ENCODE peak calls at places on chromosomes 13 and 19, in five cellular contexts. H, S, X, C and Z are unnamed samples.

GRCh38 chr19:40219721-40220276 is 1.6 kb upstream of the TTC9B start:
- DNase-seq in X (no peak), S (no peak), C (no peak), H (no peak), Z (no peak)

GRCh38 chr19:3047307-3048189 is 14.7 kb downstream of the TLE5 start:
- DNase-seq in S (no peak), C (no peak), X (peak), H (peak), Z (no peak)

GRCh38 chr13:50466554-50466953 is 376.9 kb downstream of the DLEU7 start:
- DNase-seq in X (no peak), H (no peak), C (no peak), S (no peak), Z (no peak)

GRCh38 chr19:16893686-16893990 is 4.8 kb downstream of the F2RL3 start:
- DNase-seq in X (no peak), C (no peak), S (no peak), H (no peak), Z (peak)

GRCh38 chr19:42409477-42409876 is 17.7 kb downstream of the LIPE start:
- DNase-seq in X (no peak), C (no peak), H (no peak), S (no peak), Z (no peak)

GRCh38 chr19:33794578-33795369 is 1.9 kb upstream of the KCTD15 start:
- DNase-seq in H (no peak), X (peak), C (no peak), S (no peak), Z (no peak)

GRCh38 chr13:98509271-98510155 is 67.4 kb downstream of the STK24 start:
- DNase-seq in X (no peak), S (no peak), C (peak), H (peak), Z (no peak)

GRCh38 chr13:26220575-26220974 is 1.5 kb downstream of the RNF6 start:
- DNase-seq in H (no peak), C (no peak), X (no peak), S (no peak), Z (no peak)

GRCh38 chr19:29170554-29170953 is 42.4 kb downstream of the UQCRFS1 start:
- DNase-seq in S (no peak), C (no peak), X (no peak), H (no peak), Z (no peak)

GRCh38 chr13:50080856-50081105 is 65.5 kb downstream of the KCNRG start:
- DNase-seq in S (no peak), X (no peak), C (no peak), H (no peak), Z (no peak)

GRCh38 chr19:39131255-39131755 is 5.7 kb downstream of the PAK4 start:
- DNase-seq in X (no peak), H (no peak), C (no peak), S (no peak), Z (no peak)

GRCh38 chr13:37682496-37682895 is 83.9 kb upstream of the POSTN start:
- DNase-seq in S (no peak), H (no peak), X (no peak), C (no peak), Z (no peak)

GRCh38 chr19:8085606-8086464 is 33.3 kb downstream of the CCL25 start:
- DNase-seq in H (peak), C (no peak), S (no peak), X (no peak), Z (no peak)

GRCh38 chr13:108214511-108215383 is 589 bp downstream of the LIG4 start:
- DNase-seq in X (no peak), H (no peak), S (peak), C (no peak), Z (no peak)

GRCh38 chr19:22882797-22883196 is 50.7 kb downstream of the ZNF723 start:
- DNase-seq in C (no peak), X (no peak), H (no peak), S (no peak), Z (no peak)

GRCh38 chr13:45121421-45121820 is 1.1 kb downstream of the GTF2F2 start:
- DNase-seq in H (no peak), C (no peak), S (no peak), X (no peak), Z (no peak)

GRCh38 chr19:51323481-51323891 is 12.0 kb downstream of the IGLON5 start:
- DNase-seq in H (no peak), C (no peak), X (no peak), S (no peak), Z (no peak)

GRCh38 chr19:4575267-4575793 is 15.8 kb upstream of the SEMA6B start:
- DNase-seq in H (peak), S (no peak), C (no peak), X (peak), Z (no peak)

DNA sequence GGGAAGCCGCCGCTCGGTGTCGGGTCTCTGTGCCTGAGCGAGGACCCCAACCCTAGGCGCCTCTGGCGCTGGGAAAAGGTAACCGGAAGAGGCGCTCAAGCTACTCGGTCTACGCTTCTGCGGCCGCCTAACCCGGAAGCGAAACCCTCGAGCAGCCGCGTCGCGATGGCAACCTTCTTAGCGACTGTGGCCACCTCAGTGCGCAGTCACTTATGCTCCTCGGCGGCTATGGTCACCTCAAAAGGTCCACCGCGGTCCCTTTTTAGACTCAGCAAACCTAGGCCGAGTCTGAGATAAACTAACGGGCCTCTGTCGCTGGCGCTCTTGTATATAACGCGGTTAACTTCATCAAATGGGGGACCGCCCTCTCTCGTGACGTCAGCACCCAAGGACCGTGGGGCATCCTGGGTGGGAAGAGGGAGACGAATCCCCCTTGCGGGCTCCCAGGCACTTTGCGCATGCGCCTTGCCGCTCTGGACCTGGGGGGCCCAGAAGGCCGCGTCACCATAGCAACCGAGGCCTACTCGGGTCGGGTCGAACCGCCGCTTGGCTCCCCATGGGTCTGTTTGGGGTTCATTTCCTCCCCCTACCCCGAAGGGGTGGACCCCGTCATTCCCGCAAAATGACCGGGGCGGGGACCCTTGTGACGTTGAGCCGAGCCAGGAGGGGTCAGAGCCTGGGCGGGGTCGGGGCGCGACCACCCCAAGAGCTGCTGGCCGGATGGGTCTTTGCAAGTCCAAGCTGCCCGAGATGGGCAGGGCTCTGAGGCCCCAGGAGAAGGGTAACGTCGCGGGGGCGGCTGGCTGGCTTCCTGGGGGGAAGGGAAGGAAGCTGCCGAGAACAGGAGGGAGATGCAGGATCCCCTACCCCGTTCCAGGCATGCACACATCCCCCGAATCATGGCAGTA is at the start of gene GTF2F1:
- DNase-seq in X (peak), H (peak), S (peak), C (peak), Z (peak)
- TF ChIP-seq POLR2A in X (peak), H (peak), S (peak), C (peak), Z (peak)

GRCh38 chr19:1567116-1567847 is 843 bp downstream of the MEX3D start:
- DNase-seq in C (no peak), H (peak), S (no peak), X (no peak), Z (no peak)

GRCh38 chr19:1566392-1567115 is 1.6 kb downstream of the MEX3D start:
- DNase-seq in C (no peak), S (no peak), X (peak), H (peak), Z (no peak)

GRCh38 chr19:1569997-1570396 is 1.9 kb upstream of the MEX3D start:
- DNase-seq in S (no peak), C (no peak), X (no peak), H (no peak), Z (no peak)

GRCh38 chr19:1567848-1568227 is 287 bp downstream of the MEX3D start:
- DNase-seq in C (no peak), X (no peak), S (no peak), H (peak), Z (no peak)

GRCh38 chr19:1568320-1569019 is at the start of gene MEX3D:
- DNase-seq in X (peak), C (no peak), H (peak), S (peak), Z (peak)
- TF ChIP-seq TAF1 in X (no peak), C (no peak), H (no peak), S (no peak), Z (no peak)

GRCh38 chr13:30408319-30409101 is 13.8 kb upstream of the UBE2L5 start:
- DNase-seq in S (peak), X (peak), C (no peak), H (peak), Z (peak)
- TF ChIP-seq POLR2A in S (no peak), X (peak), C (peak), H (no peak), Z (no peak)

GRCh38 chr19:44904426-44904994 is 1.1 kb upstream of the APOE start:
- DNase-seq in C (no peak), X (peak), H (peak), S (no peak), Z (no peak)

GRCh38 chr19:44900328-44901244 is 5.0 kb upstream of the APOE start:
- DNase-seq in H (no peak), C (no peak), S (no peak), X (no peak), Z (no peak)

GRCh38 chr19:44905437-44906160 is at the start of gene APOE:
- DNase-seq in X (peak), S (no peak), C (no peak), H (peak), Z (no peak)

GRCh38 chr19:44903216-44903601 is 2.4 kb upstream of the APOE start:
- DNase-seq in C (no peak), X (no peak), S (no peak), H (no peak), Z (no peak)

GRCh38 chr19:44903602-44904425 is 1.8 kb upstream of the APOE start:
- DNase-seq in S (peak), H (peak), C (no peak), X (peak), Z (peak)
- TF ChIP-seq TAF1 in S (no peak), H (no peak), C (no peak), X (peak), Z (no peak)

GRCh38 chr19:19386373-19386869 is 19.1 kb upstream of the GATAD2A start:
- DNase-seq in S (no peak), X (peak), H (peak), C (no peak), Z (no peak)

GRCh38 chr19:19387108-19387507 is 18.4 kb upstream of the GATAD2A start:
- DNase-seq in H (no peak), S (no peak), X (no peak), C (no peak), Z (no peak)

GRCh38 chr19:19385131-19385899 is 20.2 kb upstream of the GATAD2A start:
- DNase-seq in C (peak), H (peak), S (peak), X (peak), Z (peak)

GRCh38 chr19:19384486-19384885 is 21.0 kb upstream of the GATAD2A start:
- DNase-seq in S (no peak), C (no peak), X (no peak), H (no peak), Z (no peak)

GRCh38 chr19:19385900-19386339 is 19.6 kb upstream of the GATAD2A start:
- DNase-seq in X (peak), C (no peak), S (no peak), H (no peak), Z (no peak)
- TF ChIP-seq POLR2A in X (no peak), C (peak), S (peak), H (peak), Z (peak)

GRCh38 chr13:47287291-47287751 is 390.5 kb upstream of the HTR2A start:
- DNase-seq in H (no peak), S (no peak), C (no peak), X (no peak), Z (no peak)
- TF ChIP-seq TAF1 in H (no peak), S (no peak), C (no peak), X (no peak), Z (no peak)